ENCODE peak calls at places on chromosomes 2 and 18, in four cellular contexts. R is esophagus squamous epithelium, G is ovary, H is tibial artery. J is an unnamed sample.
A peak's percentile ranks its signal among the peaks of the same experiment; 100 is the strongest.

GRCh38 chr2:180571559-180571958 is 408.8 kb upstream of the UBE2E3 start:
- DNase-seq in H (no peak), G (no peak), R (no peak), J (no peak)

GRCh38 chr2:40584432-40584831 is 132.5 kb upstream of the SLC8A1 start:
- DNase-seq in H (no peak), G (no peak), R (no peak), J (no peak)

GRCh38 chr18:7165846-7166393 is 48.3 kb upstream of the LAMA1 start:
- DNase-seq in H (no peak), G (no peak), R (no peak), J (no peak)

GRCh38 chr2:52423655-52424054 is 1343.9 kb upstream of the CHAC2 start:
- DNase-seq in R (no peak), H (no peak), G (no peak), J (no peak)

GRCh38 chr2:79876430-79876829 is 363.6 kb downstream of the CTNNA2 start:
- DNase-seq in H (no peak), R (no peak), G (no peak), J (no peak)

GRCh38 chr2:199144036-199144435 is 313.7 kb downstream of the SATB2 start:
- DNase-seq in G (no peak), H (no peak), R (no peak), J (no peak)

GRCh38 chr2:85886585-85886984 is 2.2 kb downstream of the ST3GAL5 start:
- DNase-seq in H (peak; percentile 83), R (no peak), G (peak; percentile 67), J (peak; percentile 59)

GRCh38 chr2:127661072-127661618 is 14.2 kb downstream of the LIMS2 start:
- DNase-seq in H (peak; percentile 68), R (no peak), G (no peak), J (no peak)

GRCh38 chr2:19346983-19347618 is 11.3 kb downstream of the OSR1 start:
- DNase-seq in R (no peak), G (no peak), H (no peak), J (no peak)

GRCh38 chr18:43077510-43078290 is 37.8 kb downstream of the RIT2 start:
- DNase-seq in G (no peak), R (no peak), H (no peak), J (no peak)

GRCh38 chr2:218257390-218257981 is 3.3 kb upstream of the GPBAR1 start:
- DNase-seq in R (no peak), G (no peak), H (peak; percentile 65), J (no peak)

GRCh38 chr18:79388043-79388442 is 7.7 kb upstream of the NFATC1 start:
- DNase-seq in R (no peak), H (peak; percentile 42), G (no peak), J (peak; percentile 12)

DNA sequence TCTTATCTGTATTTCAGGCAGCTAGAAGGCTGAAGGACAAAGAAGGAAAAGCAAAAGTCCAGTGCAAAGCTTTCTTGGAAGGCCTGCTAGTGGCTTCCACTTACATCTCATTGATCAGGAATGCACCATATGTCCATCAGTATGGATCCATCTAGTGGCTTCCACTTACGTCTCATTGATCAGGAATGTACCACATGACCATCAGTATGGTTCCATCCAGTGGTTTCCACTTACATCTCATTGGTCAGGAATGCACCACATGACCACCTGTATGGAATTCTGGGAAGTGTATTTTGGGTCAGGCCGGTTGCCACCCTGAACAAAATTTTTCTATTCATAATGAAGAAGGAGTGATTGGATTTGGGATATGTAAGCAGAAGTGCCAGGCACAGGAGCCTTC is 70.6 kb downstream of the LYPD6 start:
- DNase-seq in G (no peak), H (no peak), R (no peak), J (no peak)
- H3K27ac ChIP-seq in G (no peak overlapping the region), H (no peak overlapping the region), R (no peak overlapping the region), J (no peak overlapping the region)

GRCh38 chr2:118145207-118145606 is 56.9 kb downstream of the INSIG2 start:
- DNase-seq in H (no peak), G (no peak), R (no peak), J (no peak)
- H3K27ac ChIP-seq in H (no peak overlapping the region), G (no peak overlapping the region), R (no peak overlapping the region), J (no peak overlapping the region)

GRCh38 chr2:169005080-169005598 is 26.0 kb downstream of the ABCB11 start:
- DNase-seq in R (no peak), G (no peak), H (no peak), J (no peak)

GRCh38 chr2:169001116-169001815 is 29.9 kb downstream of the ABCB11 start:
- DNase-seq in H (no peak), G (no peak), R (no peak), J (no peak)

GRCh38 chr2:168998609-168999211 is 32.4 kb downstream of the ABCB11 start:
- DNase-seq in H (no peak), G (no peak), R (no peak), J (no peak)

GRCh38 chr2:168999668-169000213 is 31.4 kb downstream of the ABCB11 start:
- DNase-seq in H (no peak), G (no peak), R (no peak), J (no peak)

GRCh38 chr2:169002151-169002738 is 28.9 kb downstream of the ABCB11 start:
- DNase-seq in R (no peak), G (no peak), H (no peak), J (no peak)
- H3K27ac ChIP-seq in R (no peak overlapping the region), G (no peak overlapping the region), H (no peak overlapping the region), J (no peak overlapping the region)

GRCh38 chr2:32702303-32703064 is 74.6 kb downstream of the TTC27 start:
- DNase-seq in G (no peak), H (no peak), R (no peak), J (no peak)

GRCh38 chr2:32711908-32712307 is 84.1 kb downstream of the TTC27 start:
- DNase-seq in G (no peak), H (no peak), R (no peak), J (no peak)

GRCh38 chr2:32711219-32711618 is 83.4 kb downstream of the TTC27 start:
- DNase-seq in H (no peak), R (no peak), G (no peak), J (no peak)

GRCh38 chr2:32701806-32702205 is 74.0 kb downstream of the TTC27 start:
- DNase-seq in H (no peak), R (no peak), G (no peak), J (no peak)

GRCh38 chr2:32706815-32707214 is 79.0 kb downstream of the TTC27 start:
- DNase-seq in H (no peak), R (no peak), G (no peak), J (no peak)
- H3K27ac ChIP-seq in H (no peak overlapping the region), R (no peak overlapping the region), G (no peak overlapping the region), J (no peak overlapping the region)

GRCh38 chr2:223725494-223725893 is 111.9 kb downstream of the AP1S3 start:
- DNase-seq in H (peak; percentile 90), R (no peak), G (peak; percentile 88), J (peak; percentile 33)
- H3K27ac ChIP-seq in H (peak overlapping the region; percentile 52), R (peak overlapping the region; percentile 58), G (no peak overlapping the region), J (peak overlapping the region; percentile 5)

GRCh38 chr2:157465554-157465953 is 21.7 kb upstream of the CYTIP start:
- DNase-seq in R (no peak), H (no peak), G (no peak), J (no peak)

GRCh38 chr2:157466764-157467163 is 22.9 kb upstream of the CYTIP start:
- DNase-seq in G (no peak), H (no peak), R (no peak), J (no peak)

GRCh38 chr2:157471078-157471477 is 27.2 kb upstream of the CYTIP start:
- DNase-seq in H (no peak), G (no peak), R (no peak), J (no peak)

GRCh38 chr2:157470321-157470720 is 26.4 kb upstream of the CYTIP start:
- DNase-seq in H (no peak), G (no peak), R (no peak), J (no peak)

DNA sequence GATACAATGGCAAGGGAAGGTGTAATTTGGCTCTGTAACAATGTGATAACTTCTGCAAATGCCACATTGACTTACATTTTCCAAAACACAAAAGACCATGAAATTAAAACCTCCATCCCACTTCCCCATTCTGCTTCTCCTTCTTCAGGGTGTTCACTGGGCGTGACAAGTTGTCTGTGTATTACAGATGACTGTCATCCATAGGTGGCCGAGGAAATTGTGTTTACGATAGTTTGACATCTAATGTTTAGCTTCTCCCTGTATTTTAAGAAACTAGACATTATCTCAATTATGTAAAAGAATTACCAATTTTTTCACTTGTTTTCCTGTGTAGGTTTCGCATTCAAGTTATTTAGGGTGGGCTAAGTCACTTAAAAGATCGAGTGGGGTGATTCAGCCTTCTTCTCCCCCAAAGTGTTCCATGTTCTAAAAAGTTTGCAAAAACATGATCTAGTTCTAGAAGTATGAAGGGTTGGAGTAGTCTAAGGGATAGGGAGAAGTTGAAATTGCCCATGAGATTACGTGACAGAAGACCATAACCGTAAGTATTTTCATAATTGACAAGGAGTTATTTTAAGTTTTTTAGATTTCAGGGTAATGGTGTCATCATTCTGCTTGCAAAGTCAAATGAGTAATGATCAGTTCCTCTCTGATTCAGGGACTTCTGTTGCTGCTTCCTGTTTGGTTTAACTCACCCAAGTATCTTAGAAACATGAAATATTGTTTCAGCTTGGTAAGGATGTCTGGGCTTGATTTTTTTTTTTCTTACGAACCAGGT is 25.2 kb upstream of the CYTIP start:
- DNase-seq in G (no peak), R (no peak), H (no peak), J (no peak)
- H3K27ac ChIP-seq in G (no peak overlapping the region), R (peak overlapping the region; percentile 39), H (no peak overlapping the region), J (peak overlapping the region; percentile 62)

GRCh38 chr2:15145046-15145817 is 415.9 kb downstream of the NBAS start:
- DNase-seq in G (no peak), H (no peak), R (no peak), J (no peak)
- H3K27ac ChIP-seq in G (no peak overlapping the region), H (no peak overlapping the region), R (no peak overlapping the region), J (no peak overlapping the region)